ENCODE peak calls at places on chromosomes 6 and 20, in six cellular contexts. One of them, this sample, is unnamed.

GRCh38 chr6:42791706-42792320 is 10.0 kb downstream of the BICRAL start:
- DNase-seq in cardiac muscle cell: no peak
- DNase-seq in fibroblast of mammary gland: peak; percentile 38
- DNase-seq in stimulated activated naive CD8-positive, alpha-beta T cell treated with anti-CD3 and anti-CD28 coated beads, Interleukin-15, Interleukin-2, amounts not matched to agents 100 U/mL and 50 U/mL, for 24 hours: no peak
- DNase-seq in stomach: no peak
- DNase-seq in SJSA1: no peak
- DNase-seq in this sample: no peak

GRCh38 chr20:36548704-36549627 is 7.6 kb downstream of the MYL9 start:
- DNase-seq in stomach: no peak
- DNase-seq in SJSA1: no peak
- DNase-seq in cardiac muscle cell: no peak
- DNase-seq in fibroblast of mammary gland: no peak
- DNase-seq in stimulated activated naive CD8-positive, alpha-beta T cell treated with anti-CD3 and anti-CD28 coated beads, Interleukin-15, Interleukin-2, amounts not matched to agents 100 U/mL and 50 U/mL, for 24 hours: no peak
- DNase-seq in this sample: no peak

GRCh38 chr6:82785206-82785605 is 280.4 kb downstream of the UBE3D start:
- DNase-seq in stimulated activated naive CD8-positive, alpha-beta T cell treated with anti-CD3 and anti-CD28 coated beads, Interleukin-15, Interleukin-2, amounts not matched to agents 100 U/mL and 50 U/mL, for 24 hours: no peak
- DNase-seq in fibroblast of mammary gland: no peak
- DNase-seq in cardiac muscle cell: no peak
- DNase-seq in stomach: no peak
- DNase-seq in SJSA1: no peak
- DNase-seq in this sample: no peak

GRCh38 chr20:59776059-59776603 is 157.3 kb downstream of the SYCP2 start:
- DNase-seq in fibroblast of mammary gland: no peak
- DNase-seq in cardiac muscle cell: no peak
- DNase-seq in stomach: peak; percentile 14
- DNase-seq in stimulated activated naive CD8-positive, alpha-beta T cell treated with anti-CD3 and anti-CD28 coated beads, Interleukin-15, Interleukin-2, amounts not matched to agents 100 U/mL and 50 U/mL, for 24 hours: no peak
- DNase-seq in SJSA1: no peak
- DNase-seq in this sample: no peak

GRCh38 chr6:39543117-39543516 is 182.1 kb downstream of the KIF6 start:
- DNase-seq in stomach: no peak
- DNase-seq in stimulated activated naive CD8-positive, alpha-beta T cell treated with anti-CD3 and anti-CD28 coated beads, Interleukin-15, Interleukin-2, amounts not matched to agents 100 U/mL and 50 U/mL, for 24 hours: no peak
- DNase-seq in fibroblast of mammary gland: peak; percentile 8
- DNase-seq in cardiac muscle cell: no peak
- DNase-seq in SJSA1: no peak
- DNase-seq in this sample: no peak

GRCh38 chr6:40713002-40713719 is 126.0 kb upstream of the LRFN2 start:
- DNase-seq in SJSA1: no peak
- DNase-seq in stomach: no peak
- DNase-seq in stimulated activated naive CD8-positive, alpha-beta T cell treated with anti-CD3 and anti-CD28 coated beads, Interleukin-15, Interleukin-2, amounts not matched to agents 100 U/mL and 50 U/mL, for 24 hours: no peak
- DNase-seq in cardiac muscle cell: no peak
- DNase-seq in fibroblast of mammary gland: no peak
- DNase-seq in this sample: no peak

GRCh38 chr6:84926756-84927155 is 162.4 kb upstream of the TBX18 start:
- DNase-seq in stimulated activated naive CD8-positive, alpha-beta T cell treated with anti-CD3 and anti-CD28 coated beads, Interleukin-15, Interleukin-2, amounts not matched to agents 100 U/mL and 50 U/mL, for 24 hours: no peak
- DNase-seq in cardiac muscle cell: no peak
- DNase-seq in stomach: no peak
- DNase-seq in fibroblast of mammary gland: peak; percentile 70
- DNase-seq in SJSA1: no peak
- DNase-seq in this sample: no peak

GRCh38 chr20:39785252-39785917 is 823.2 kb downstream of the DHX35 start:
- DNase-seq in SJSA1: no peak
- DNase-seq in stimulated activated naive CD8-positive, alpha-beta T cell treated with anti-CD3 and anti-CD28 coated beads, Interleukin-15, Interleukin-2, amounts not matched to agents 100 U/mL and 50 U/mL, for 24 hours: no peak
- DNase-seq in stomach: no peak
- DNase-seq in cardiac muscle cell: no peak
- DNase-seq in fibroblast of mammary gland: no peak
- DNase-seq in this sample: no peak

GRCh38 chr20:39706089-39706721 is 744.1 kb downstream of the DHX35 start:
- DNase-seq in cardiac muscle cell: no peak
- DNase-seq in SJSA1: no peak
- DNase-seq in stimulated activated naive CD8-positive, alpha-beta T cell treated with anti-CD3 and anti-CD28 coated beads, Interleukin-15, Interleukin-2, amounts not matched to agents 100 U/mL and 50 U/mL, for 24 hours: no peak
- DNase-seq in fibroblast of mammary gland: peak; percentile 71
- DNase-seq in stomach: no peak
- DNase-seq in this sample: no peak

GRCh38 chr6:75757295-75757694 is 8.3 kb downstream of the MYO6 start:
- DNase-seq in SJSA1: no peak
- DNase-seq in fibroblast of mammary gland: no peak
- DNase-seq in stimulated activated naive CD8-positive, alpha-beta T cell treated with anti-CD3 and anti-CD28 coated beads, Interleukin-15, Interleukin-2, amounts not matched to agents 100 U/mL and 50 U/mL, for 24 hours: no peak
- DNase-seq in stomach: no peak
- DNase-seq in cardiac muscle cell: no peak
- DNase-seq in this sample: no peak

GRCh38 chr6:24270011-24270410 is 87.8 kb downstream of the DCDC2 start:
- DNase-seq in cardiac muscle cell: no peak
- DNase-seq in stimulated activated naive CD8-positive, alpha-beta T cell treated with anti-CD3 and anti-CD28 coated beads, Interleukin-15, Interleukin-2, amounts not matched to agents 100 U/mL and 50 U/mL, for 24 hours: no peak
- DNase-seq in fibroblast of mammary gland: no peak
- DNase-seq in SJSA1: no peak
- DNase-seq in stomach: no peak
- DNase-seq in this sample: no peak